ENCODE peak calls at places on chromosomes 3 and 15, in nine cellular contexts. T is GM12891; P is HS-5; Y is EL; U is NCI-H526; D is hepatocyte; Q is cardiac fibroblast; X is thoracic aorta; M is activated CD8-positive, alpha-beta memory T cell treated with anti-CD3 and anti-CD28 coated beads for 24 hours. O is an unnamed sample.

GRCh38 chr3:30496496-30496966 is 109.9 kb upstream of the TGFBR2 start:
- DNase-seq in P (peak; percentile 41), X (no peak), D (peak; percentile 47), T (no peak), U (no peak), Q (peak; percentile 58), Y (peak; percentile 79), M (no peak), O (no peak)

GRCh38 chr15:41817781-41818180 is 10.1 kb upstream of the JMJD7 start:
- DNase-seq in Q (no peak), T (no peak), X (no peak), M (no peak), D (no peak), U (no peak), P (no peak), Y (no peak), O (no peak)

GRCh38 chr3:129512595-129512994 is 15.8 kb upstream of the RHO start:
- DNase-seq in D (no peak), X (no peak), Q (no peak), Y (no peak), P (no peak), U (no peak), T (no peak), M (no peak), O (no peak)

GRCh38 chr3:149473314-149473990 is 1.0 kb upstream of the TM4SF4 start:
- DNase-seq in X (peak; percentile 33), U (no peak), Q (peak; percentile 74), T (no peak), P (peak; percentile 76), D (peak; percentile 80), M (no peak), Y (peak; percentile 92), O (no peak)

GRCh38 chr3:184466413-184466960 is 86.6 kb downstream of the CHRD start:
- DNase-seq in Q (peak; percentile 49), P (no peak), T (no peak), U (no peak), Y (no peak), X (no peak), D (peak; percentile 65), M (peak; percentile 49), O (no peak)

GRCh38 chr3:27573780-27574437 is 89.7 kb upstream of the SLC4A7 start:
- DNase-seq in Q (no peak), D (no peak), U (no peak), Y (peak; percentile 41), T (no peak), P (no peak), X (no peak), M (no peak), O (no peak)

GRCh38 chr15:65058394-65059368 is 9.1 kb downstream of the RASL12 start:
- DNase-seq in Q (no peak), Y (no peak), D (no peak), X (no peak), U (no peak), T (no peak), P (no peak), M (no peak), O (no peak)

GRCh38 chr3:129654126-129654525 is 47.6 kb upstream of the PLXND1 start:
- DNase-seq in X (no peak), P (no peak), M (no peak), U (no peak), D (no peak), Y (peak; percentile 74), T (no peak), Q (peak; percentile 53), O (no peak)